ENCODE peak calls at places on chromosomes 1 and 21, in six cellular contexts. E is mesenchymal stem cell, P is IMR-90, Z is neuronal stem cell, Y is H1, X is trophoblast cell. J is an unnamed sample.

GRCh38 chr1:58979677-58980076 is 195.8 kb upstream of the JUN start:
- DNase-seq in X (no peak), E (no peak), Y (no peak), Z (no peak), P (no peak), J (no peak)

GRCh38 chr1:231931146-231931545 is 304.6 kb downstream of the DISC1 start:
- DNase-seq in Z (no peak), P (no peak), E (no peak), Y (no peak), X (no peak), J (no peak)

GRCh38 chr1:192862271-192862670 is 53.4 kb downstream of the RGS2 start:
- DNase-seq in P (no peak), X (no peak), E (no peak), Z (no peak), Y (no peak), J (no peak)

GRCh38 chr1:235935506-235936224 is 69.0 kb upstream of the LYST start:
- DNase-seq in E (no peak), P (no peak), Z (no peak), Y (no peak), X (no peak), J (no peak)

GRCh38 chr1:184297244-184297750 is 89.5 kb upstream of the C1orf21 start:
- DNase-seq in P (no peak), E (no peak), X (no peak), Y (no peak), Z (no peak), J (no peak)

GRCh38 chr1:57327946-57328345 is 95.9 kb downstream of the DAB1 start:
- DNase-seq in X (no peak), Y (no peak), Z (no peak), E (no peak), P (no peak), J (no peak)

GRCh38 chr1:116568925-116569490 is 1.8 kb downstream of the CD58 start:
- DNase-seq in X (no peak), Y (no peak), P (no peak), Z (no peak), E (no peak), J (no peak)

GRCh38 chr1:145711213-145711651 is 4.1 kb upstream of the PDZK1 start:
- DNase-seq in Y (no peak), E (no peak), X (no peak), P (no peak), Z (no peak), J (no peak)

GRCh38 chr1:196598902-196599301 is 9.3 kb downstream of the KCNT2 start:
- DNase-seq in E (no peak), X (no peak), Z (no peak), P (no peak), Y (no peak), J (no peak)

GRCh38 chr1:109923131-109923945 is 12.7 kb downstream of the CSF1 start:
- DNase-seq in Z (peak; percentile 27), Y (peak; percentile 34), E (no peak), P (no peak), X (no peak), J (peak; percentile 76)

GRCh38 chr1:7478797-7479499 is 292.1 kb upstream of the VAMP3 start:
- DNase-seq in Y (no peak), X (peak; percentile 39), E (peak; percentile 98), Z (no peak), P (peak; percentile 100), J (no peak)

GRCh38 chr1:81899214-81899613 is 98.5 kb downstream of the ADGRL2 start:
- DNase-seq in Z (no peak), X (no peak), Y (no peak), P (no peak), E (no peak), J (no peak)

GRCh38 chr1:165896277-165896676 is 68.9 kb downstream of the UCK2 start:
- DNase-seq in X (peak; percentile 94), P (peak; percentile 98), E (peak; percentile 97), Y (no peak), Z (no peak), J (no peak)

GRCh38 chr1:228289996-228290881 is 82.4 kb downstream of the OBSCN start:
- DNase-seq in Y (no peak), P (no peak), E (no peak), Z (no peak), X (no peak), J (no peak)

GRCh38 chr1:60126733-60127132 is 53.2 kb upstream of the C1orf87 start:
- DNase-seq in P (no peak), Y (no peak), X (no peak), Z (no peak), E (peak; percentile 4), J (no peak)

GRCh38 chr21:45923146-45923545 is 58.4 kb upstream of the COL6A1 start:
- DNase-seq in Y (peak; percentile 56), X (peak; percentile 29), P (peak; percentile 75), Z (peak; percentile 21), E (peak; percentile 72), J (peak; percentile 80)

GRCh38 chr1:64877151-64877550 is 89.2 kb downstream of the JAK1 start:
- DNase-seq in X (no peak), Y (no peak), P (no peak), E (no peak), Z (no peak), J (no peak)

DNA sequence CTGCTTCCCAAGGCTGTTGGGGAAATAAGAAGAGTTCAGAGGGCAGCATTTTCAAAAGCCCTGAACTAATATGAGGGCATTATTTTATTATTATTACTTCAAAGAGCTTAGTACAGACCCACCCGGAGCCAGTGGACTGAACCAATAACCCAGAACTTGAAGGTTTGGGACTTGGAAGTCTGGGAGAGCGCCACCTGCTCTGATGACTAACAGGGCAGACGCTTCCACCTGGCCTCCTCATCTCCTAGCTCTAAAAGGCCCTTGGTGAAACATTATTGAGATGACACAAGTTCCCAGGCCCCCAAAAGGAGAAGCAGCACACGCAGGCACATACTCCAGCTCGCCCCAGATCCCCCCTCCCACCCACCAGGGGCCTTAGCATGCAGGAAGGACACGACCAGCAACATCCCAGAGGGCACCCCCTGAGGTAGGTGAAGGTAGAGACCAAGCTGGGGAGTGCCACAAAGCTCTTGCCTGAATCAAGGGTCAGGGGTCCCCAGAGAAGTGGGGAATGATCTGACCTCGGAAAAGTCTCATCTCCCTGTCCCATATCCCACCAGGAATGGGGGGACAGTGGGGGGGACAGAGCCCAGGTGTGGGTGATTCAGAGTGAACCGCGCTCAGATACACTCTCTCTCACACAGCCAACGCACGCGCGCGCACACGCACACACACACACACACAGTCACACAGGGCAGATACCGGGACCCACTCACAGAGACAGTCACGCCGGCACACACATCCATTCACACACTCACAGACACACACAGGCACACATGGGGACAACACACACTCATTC is 1.2 kb downstream of the DLGAP3 start:
- DNase-seq in E (no peak), Z (no peak), X (no peak), P (no peak), Y (no peak), J (peak; percentile 44)
- H3K23ac ChIP-seq in E (no peak overlapping the region), Z (peak overlapping the region; percentile 23), X (peak overlapping the region; percentile 100), P (peak overlapping the region; percentile 24), Y (no peak overlapping the region), J (no peak overlapping the region)

DNA sequence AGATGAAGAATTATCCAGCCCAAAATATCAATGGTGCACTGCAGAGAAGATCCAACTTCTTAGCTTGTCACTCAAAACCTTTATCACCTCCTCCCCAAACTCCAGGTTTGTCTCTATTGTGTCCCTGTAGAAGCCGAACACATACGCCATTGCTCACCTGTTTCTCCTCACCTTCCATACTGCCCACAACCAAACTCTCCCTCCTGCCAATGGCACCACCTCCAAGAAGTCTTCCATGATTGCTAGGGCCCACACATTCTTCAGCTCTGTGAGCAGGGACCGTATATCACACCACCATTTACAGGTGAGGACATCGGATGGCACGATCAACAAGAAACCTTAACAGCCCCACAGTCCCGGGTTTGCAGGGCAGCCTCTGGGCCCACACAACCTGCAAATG is 2.2 kb downstream of the LAPTM5 start:
- DNase-seq in P (no peak), X (no peak), E (no peak), Y (no peak), Z (no peak), J (no peak)
- H3K4me1 ChIP-seq in P (peaks cover 6% of the 10 kb centered on the region), X (peaks cover 18% of the 10 kb centered on the region), E (peaks cover 29% of the 10 kb centered on the region), Y (no peaks in the 10 kb centered on the region), Z (peaks cover 6% of the 10 kb centered on the region), J (no peaks in the 10 kb centered on the region)

GRCh38 chr1:44831516-44831915 is 11.5 kb downstream of the PTCH2 start:
- DNase-seq in X (no peak), P (no peak), Z (no peak), Y (no peak), E (no peak), J (no peak)

GRCh38 chr1:44834328-44834727 is 8.7 kb downstream of the PTCH2 start:
- DNase-seq in X (no peak), E (no peak), Y (no peak), Z (no peak), P (no peak), J (no peak)

GRCh38 chr1:44832068-44832700 is 10.9 kb downstream of the PTCH2 start:
- DNase-seq in P (no peak), Z (no peak), Y (no peak), X (no peak), E (no peak), J (peak; percentile 36)

GRCh38 chr1:44839561-44839960 is 3.5 kb downstream of the PTCH2 start:
- DNase-seq in E (no peak), Z (no peak), X (no peak), Y (no peak), P (no peak), J (no peak)

DNA sequence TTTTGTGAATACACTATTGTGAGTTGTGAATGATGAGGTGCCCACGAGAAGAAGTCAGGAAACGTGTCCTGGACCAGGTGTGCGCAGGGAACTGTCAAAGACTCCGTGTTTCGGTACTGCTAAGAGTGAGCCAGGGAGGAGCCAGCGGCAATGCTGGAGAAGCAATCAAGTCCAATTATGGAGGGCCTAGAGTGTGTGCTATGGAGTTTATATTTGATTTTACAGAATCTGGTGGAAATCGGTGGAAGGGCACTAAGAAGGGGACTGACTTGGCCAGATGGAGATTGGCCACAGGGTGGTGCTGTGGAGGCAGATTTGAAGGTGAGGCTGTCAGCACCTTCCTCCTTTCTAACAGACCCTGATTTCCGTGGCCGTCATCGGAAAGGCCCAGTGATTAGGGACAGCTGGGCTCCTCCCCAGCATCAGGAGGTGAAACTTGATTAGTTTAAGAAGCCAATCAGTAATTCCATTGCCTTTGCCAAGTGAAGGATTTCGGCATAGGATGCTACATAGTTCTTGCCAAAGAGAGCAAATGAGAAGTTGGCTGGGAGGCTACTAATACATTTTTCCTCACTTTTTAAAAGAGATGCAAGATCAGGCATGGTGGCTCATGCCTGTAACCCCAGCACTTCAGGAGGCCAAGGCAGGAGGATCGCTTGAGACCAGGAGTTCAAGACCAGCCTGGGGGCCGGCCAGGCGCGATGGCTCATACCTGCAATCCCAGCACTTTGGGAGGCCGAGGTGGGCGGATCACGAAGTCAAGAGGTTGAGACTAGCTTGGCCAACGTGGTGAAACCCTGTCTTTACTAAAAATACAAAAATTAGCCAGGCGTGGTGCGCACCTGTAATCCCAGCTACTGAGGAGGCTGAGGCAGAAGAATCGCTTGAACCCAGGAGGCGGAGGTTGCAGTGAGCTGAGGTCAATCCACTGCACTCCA is 7.0 kb downstream of the PTCH2 start:
- DNase-seq in P (peak; percentile 84), Y (peak; percentile 69), E (peak; percentile 79), X (peak; percentile 75), Z (peak; percentile 73), J (peak; percentile 91)
- H2AFZ ChIP-seq in P (peak overlapping the region; percentile 87), Y (peak overlapping the region; percentile 80), E (no peak overlapping the region), X (no peak overlapping the region), Z (peak overlapping the region; percentile 65), J (no peak overlapping the region)

GRCh38 chr1:159595006-159595405 is 7.4 kb downstream of the APCS start:
- DNase-seq in E (no peak), P (no peak), Y (no peak), X (no peak), Z (no peak), J (no peak)

GRCh38 chr1:159591981-159592380 is 4.4 kb downstream of the APCS start:
- DNase-seq in Y (no peak), P (peak; percentile 3), E (no peak), Z (no peak), X (no peak), J (no peak)

GRCh38 chr1:159598196-159598595 is 10.6 kb downstream of the APCS start:
- DNase-seq in X (peak; percentile 92), Y (no peak), P (peak; percentile 85), E (peak; percentile 37), Z (no peak), J (no peak)

GRCh38 chr1:159594581-159594980 is 7.0 kb downstream of the APCS start:
- DNase-seq in E (no peak), Y (no peak), X (no peak), P (no peak), Z (no peak), J (no peak)
- H3K23ac ChIP-seq in E (no peak overlapping the region), Y (no peak overlapping the region), X (no peak overlapping the region), P (no peak overlapping the region), Z (no peak overlapping the region), J (no peak overlapping the region)

J was measured in H9.